ENCODE peak calls at places on chromosome 1, in seven cellular contexts. X is GM06990; F is CD8-positive, alpha-beta T cell; Q is upper lobe of right lung; V is fibroblast of the aortic adventitia; P is GM12864; G is ascending aorta. B is an unnamed sample.

GRCh38 chr1:22747021-22747734 is 36.5 kb downstream of the EPHB2 start:
- DNase-seq in Q (no peak), G (no peak), P (no peak), F (no peak), X (no peak), V (peak; percentile 61), B (no peak)

GRCh38 chr1:168320805-168321577 is 40.3 kb downstream of the TBX19 start:
- DNase-seq in F (no peak), V (peak; percentile 94), G (no peak), X (no peak), Q (no peak), P (no peak), B (no peak)

GRCh38 chr1:54774820-54775498 is 10.6 kb upstream of the PARS2 start:
- DNase-seq in F (no peak), P (no peak), X (no peak), Q (no peak), V (peak; percentile 15), G (no peak), B (peak; percentile 52)

GRCh38 chr1:161048949-161049722 is 3.4 kb upstream of the USF1 start:
- DNase-seq in X (no peak), G (no peak), F (no peak), P (no peak), Q (peak; percentile 51), V (no peak), B (no peak)

GRCh38 chr1:210144736-210145135 is 87.9 kb upstream of the SERTAD4 start:
- DNase-seq in P (no peak), G (no peak), Q (no peak), F (no peak), X (no peak), V (no peak), B (no peak)

GRCh38 chr1:154777151-154777550 is 92.9 kb downstream of the KCNN3 start:
- DNase-seq in G (no peak), V (no peak), F (no peak), P (no peak), X (no peak), Q (no peak), B (no peak)

GRCh38 chr1:160217466-160218165 is 12.4 kb downstream of the PEA15 start:
- DNase-seq in X (no peak), V (peak; percentile 52), G (no peak), P (no peak), F (no peak), Q (no peak), B (no peak)

GRCh38 chr1:228194921-228195812 is 12.7 kb upstream of the OBSCN start:
- DNase-seq in Q (no peak), G (no peak), P (no peak), X (no peak), F (no peak), V (no peak), B (no peak)

GRCh38 chr1:222234351-222234750 is 313.6 kb downstream of the HHIPL2 start:
- DNase-seq in P (no peak), V (no peak), G (no peak), X (no peak), Q (no peak), F (no peak), B (no peak)

GRCh38 chr1:25256578-25257129 is 9.4 kb upstream of the RSRP1 start:
- DNase-seq in P (no peak), G (no peak), V (no peak), F (no peak), Q (no peak), X (no peak), B (no peak)

GRCh38 chr1:243748706-243749283 is 101.2 kb downstream of the AKT3 start:
- DNase-seq in Q (no peak), V (peak; percentile 89), P (peak; percentile 81), F (no peak), G (no peak), X (no peak), B (peak; percentile 84)

GRCh38 chr1:34885405-34886247 is 26.1 kb upstream of the SMIM12 start:
- DNase-seq in G (no peak), P (no peak), X (no peak), F (peak; percentile 24), Q (peak; percentile 70), V (peak; percentile 7), B (no peak)

GRCh38 chr1:115496904-115497527 is 144.8 kb upstream of the VANGL1 start:
- DNase-seq in V (peak; percentile 56), P (no peak), F (no peak), Q (no peak), X (no peak), G (no peak), B (no peak)

GRCh38 chr1:8285103-8285502 is 32.8 kb upstream of the SLC45A1 start:
- DNase-seq in F (no peak), V (no peak), X (no peak), G (no peak), Q (no peak), P (no peak), B (no peak)

GRCh38 chr1:8283058-8283884 is 34.6 kb upstream of the SLC45A1 start:
- DNase-seq in G (peak; percentile 22), X (peak; percentile 75), F (no peak), Q (peak; percentile 60), P (peak; percentile 76), V (no peak), B (peak; percentile 90)

GRCh38 chr1:8281843-8282509 is 35.9 kb upstream of the SLC45A1 start:
- DNase-seq in G (peak; percentile 12), Q (peak; percentile 66), V (no peak), P (no peak), F (no peak), X (peak; percentile 14), B (peak; percentile 51)

GRCh38 chr1:8285965-8286364 is 31.9 kb upstream of the SLC45A1 start:
- DNase-seq in G (no peak), Q (no peak), F (no peak), P (no peak), V (no peak), X (no peak), B (no peak)

DNA sequence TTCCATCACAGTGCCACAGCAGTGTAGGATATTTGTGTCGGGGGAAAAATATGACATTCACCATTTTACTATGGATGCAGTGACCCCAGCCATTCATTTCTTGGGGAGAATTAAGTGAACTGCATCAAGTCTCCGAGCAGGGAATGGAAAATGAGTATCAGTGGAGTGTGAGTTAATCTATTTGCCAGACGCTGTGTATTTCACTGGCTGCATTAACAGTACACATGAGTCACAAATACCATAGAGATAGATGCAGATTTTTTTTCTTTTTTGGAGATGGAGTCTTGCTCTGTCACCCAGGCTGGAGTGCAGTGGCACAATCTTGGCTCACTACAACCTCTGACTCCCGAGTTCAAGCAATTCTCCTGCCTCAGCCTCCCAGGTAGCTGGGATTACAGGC is 33.7 kb upstream of the SLC45A1 start:
- DNase-seq in F (no peak), Q (no peak), G (no peak), V (peak; percentile 52), X (no peak), P (no peak), B (no peak)
- H3K4me3 ChIP-seq in F (no peak overlapping the region), Q (no peak overlapping the region), G (no peak overlapping the region), V (no peak overlapping the region), X (no peak overlapping the region), P (no peak overlapping the region), B (no peak overlapping the region)

GRCh38 chr1:39666772-39667171 is 5.1 kb downstream of the NT5C1A start:
- DNase-seq in Q (no peak), V (no peak), G (no peak), F (no peak), X (peak; percentile 76), P (peak; percentile 91), B (peak; percentile 92)

GRCh38 chr1:39671433-39671792 is 494 bp downstream of the NT5C1A start:
- DNase-seq in Q (no peak), P (no peak), G (no peak), F (no peak), V (no peak), X (no peak), B (no peak)

GRCh38 chr1:39668111-39668510 is 3.8 kb downstream of the NT5C1A start:
- DNase-seq in Q (no peak), X (no peak), F (no peak), V (no peak), G (no peak), P (no peak), B (no peak)

GRCh38 chr1:39670689-39671088 is 1.2 kb downstream of the NT5C1A start:
- DNase-seq in X (no peak), P (no peak), G (no peak), Q (no peak), F (no peak), V (no peak), B (no peak)

GRCh38 chr1:39668894-39669293 is 3.0 kb downstream of the NT5C1A start:
- DNase-seq in G (no peak), V (no peak), F (no peak), Q (no peak), P (no peak), X (no peak), B (no peak)
- TF ChIP-seq CTCF in G (no peak), V (no peak), F (no peak), Q (no peak), P (no peak), X (no peak), B (no peak)

GRCh38 chr1:79006564-79006963 is at the start of gene ADGRL4:
- DNase-seq in X (no peak), Q (peak; percentile 57), G (no peak), F (no peak), V (peak; percentile 67), P (no peak), B (no peak)
- H3K4me3 ChIP-seq in X (no peak within 1 kb of the TSS), Q (peak within 1 kb of the TSS; percentile 41), G (no peak within 1 kb of the TSS), F (no peak within 1 kb of the TSS), V (peak within 1 kb of the TSS; percentile 71), P (no peak within 1 kb of the TSS), B (no peak within 1 kb of the TSS)

GRCh38 chr1:110829955-110830553 is 42.9 kb upstream of the CD53 start:
- DNase-seq in F (peak; percentile 8), V (peak; percentile 13), P (peak; percentile 57), Q (no peak), X (peak; percentile 21), G (no peak), B (peak; percentile 75)
- TF ChIP-seq CTCF in F (peak; percentile 91), V (peak; percentile 81), P (peak; percentile 81), Q (peak; percentile 70), X (peak; percentile 77), G (peak; percentile 5), B (peak; percentile 90)

GRCh38 chr1:40396420-40396819 is 22.9 kb downstream of the SMAP2 start:
- DNase-seq in G (no peak), X (no peak), F (no peak), V (no peak), P (no peak), Q (no peak), B (peak; percentile 60)

GRCh38 chr1:40392206-40392605 is 18.7 kb downstream of the SMAP2 start:
- DNase-seq in V (peak; percentile 77), P (no peak), X (no peak), G (no peak), F (no peak), Q (no peak), B (no peak)

GRCh38 chr1:40393173-40393572 is 19.6 kb downstream of the SMAP2 start:
- DNase-seq in V (no peak), X (no peak), G (no peak), Q (no peak), F (no peak), P (no peak), B (no peak)

GRCh38 chr1:40395211-40396175 is 22.0 kb downstream of the SMAP2 start:
- DNase-seq in G (no peak), X (no peak), P (no peak), V (no peak), Q (no peak), F (no peak), B (no peak)

GRCh38 chr1:40394456-40395172 is 21.1 kb downstream of the SMAP2 start:
- DNase-seq in G (no peak), F (no peak), Q (no peak), P (no peak), X (no peak), V (peak; percentile 65), B (peak; percentile 50)
- H3K4me3 ChIP-seq in G (no peak overlapping the region), F (no peak overlapping the region), Q (no peak overlapping the region), P (no peak overlapping the region), X (no peak overlapping the region), V (no peak overlapping the region), B (no peak overlapping the region)